ENCODE peak calls at places on chromosome 13, in six cellular contexts. One of them, this sample, is unnamed.

GRCh38 chr13:72953391-72953960 is 105.3 kb upstream of the KLF5 start:
- DNase-seq in endothelial cell: no peak
- DNase-seq in Caco-2: no peak
- DNase-seq in WTC11: no peak
- DNase-seq in Peyer's patch: peak
- DNase-seq in MCF 10A: peak
- DNase-seq in this sample: no peak

GRCh38 chr13:39297664-39298171 is 259.5 kb downstream of the NHLRC3 start:
- DNase-seq in Peyer's patch: no peak
- DNase-seq in Caco-2: no peak
- DNase-seq in WTC11: no peak
- DNase-seq in MCF 10A: no peak
- DNase-seq in endothelial cell: no peak
- DNase-seq in this sample: no peak

GRCh38 chr13:43441916-43442315 is 344.9 kb downstream of the ENOX1 start:
- DNase-seq in WTC11: no peak
- DNase-seq in MCF 10A: no peak
- DNase-seq in Caco-2: no peak
- DNase-seq in Peyer's patch: no peak
- DNase-seq in endothelial cell: no peak
- DNase-seq in this sample: no peak

GRCh38 chr13:110185696-110186095 is 121.3 kb downstream of the COL4A1 start:
- DNase-seq in Peyer's patch: no peak
- DNase-seq in endothelial cell: no peak
- DNase-seq in MCF 10A: no peak
- DNase-seq in Caco-2: no peak
- DNase-seq in WTC11: no peak
- DNase-seq in this sample: no peak

GRCh38 chr13:114111577-114111976 is 20.8 kb downstream of the RASA3 start:
- DNase-seq in endothelial cell: no peak
- DNase-seq in Peyer's patch: no peak
- DNase-seq in Caco-2: no peak
- DNase-seq in WTC11: no peak
- DNase-seq in MCF 10A: no peak
- DNase-seq in this sample: no peak

GRCh38 chr13:30615851-30616311 is 1.8 kb upstream of the USPL1 start:
- DNase-seq in Caco-2: no peak
- DNase-seq in Peyer's patch: no peak
- DNase-seq in endothelial cell: no peak
- DNase-seq in WTC11: no peak
- DNase-seq in MCF 10A: peak
- DNase-seq in this sample: no peak

GRCh38 chr13:37443538-37443937 is 155.0 kb downstream of the POSTN start:
- DNase-seq in endothelial cell: no peak
- DNase-seq in WTC11: no peak
- DNase-seq in Caco-2: no peak
- DNase-seq in MCF 10A: peak
- DNase-seq in Peyer's patch: no peak
- DNase-seq in this sample: no peak

GRCh38 chr13:73274147-73274546 is 215.3 kb downstream of the KLF5 start:
- DNase-seq in Peyer's patch: no peak
- DNase-seq in MCF 10A: no peak
- DNase-seq in Caco-2: no peak
- DNase-seq in WTC11: no peak
- DNase-seq in endothelial cell: no peak
- DNase-seq in this sample: no peak

GRCh38 chr13:37681295-37682032 is 82.9 kb upstream of the POSTN start:
- DNase-seq in WTC11: no peak
- DNase-seq in MCF 10A: peak
- DNase-seq in Caco-2: no peak
- DNase-seq in Peyer's patch: no peak
- DNase-seq in endothelial cell: no peak
- DNase-seq in this sample: no peak

GRCh38 chr13:40389081-40389641 is 277.3 kb downstream of the FOXO1 start:
- DNase-seq in Peyer's patch: no peak
- DNase-seq in Caco-2: no peak
- DNase-seq in endothelial cell: no peak
- DNase-seq in WTC11: no peak
- DNase-seq in MCF 10A: no peak
- DNase-seq in this sample: no peak

GRCh38 chr13:95023405-95023804 is 277.8 kb downstream of the ABCC4 start:
- DNase-seq in Peyer's patch: no peak
- DNase-seq in WTC11: no peak
- DNase-seq in Caco-2: no peak
- DNase-seq in endothelial cell: no peak
- DNase-seq in MCF 10A: peak
- DNase-seq in this sample: no peak

GRCh38 chr13:74770361-74770760 is 636.2 kb upstream of the KLF12 start:
- DNase-seq in Peyer's patch: no peak
- DNase-seq in MCF 10A: peak
- DNase-seq in endothelial cell: no peak
- DNase-seq in WTC11: no peak
- DNase-seq in Caco-2: no peak
- DNase-seq in this sample: no peak

GRCh38 chr13:45209229-45209628 is 8.4 kb upstream of the KCTD4 start:
- DNase-seq in WTC11: no peak
- DNase-seq in endothelial cell: no peak
- DNase-seq in Peyer's patch: no peak
- DNase-seq in Caco-2: no peak
- DNase-seq in MCF 10A: peak
- DNase-seq in this sample: no peak

GRCh38 chr13:39217471-39217870 is 179.2 kb downstream of the NHLRC3 start:
- DNase-seq in Peyer's patch: no peak
- DNase-seq in Caco-2: no peak
- DNase-seq in WTC11: no peak
- DNase-seq in endothelial cell: no peak
- DNase-seq in MCF 10A: no peak
- DNase-seq in this sample: no peak

GRCh38 chr13:113876341-113877148 is 12.7 kb upstream of the GAS6 start:
- DNase-seq in Peyer's patch: no peak
- DNase-seq in Caco-2: no peak
- DNase-seq in MCF 10A: no peak
- DNase-seq in WTC11: no peak
- DNase-seq in endothelial cell: no peak
- DNase-seq in this sample: no peak

GRCh38 chr13:87999141-87999765 is 328.1 kb downstream of the SLITRK5 start:
- DNase-seq in Caco-2: no peak
- DNase-seq in WTC11: no peak
- DNase-seq in Peyer's patch: no peak
- DNase-seq in MCF 10A: peak
- DNase-seq in endothelial cell: no peak
- DNase-seq in this sample: no peak

GRCh38 chr13:26254583-26255102 is 714 bp downstream of the CDK8 start:
- DNase-seq in MCF 10A: peak
- DNase-seq in endothelial cell: peak
- DNase-seq in Caco-2: peak
- DNase-seq in WTC11: peak
- DNase-seq in Peyer's patch: peak
- DNase-seq in this sample: peak

GRCh38 chr13:77390391-77390790 is 63.5 kb upstream of the MYCBP2 start:
- DNase-seq in Caco-2: no peak
- DNase-seq in MCF 10A: no peak
- DNase-seq in Peyer's patch: no peak
- DNase-seq in WTC11: no peak
- DNase-seq in endothelial cell: no peak
- DNase-seq in this sample: no peak

GRCh38 chr13:20713751-20714150 is 10.3 kb downstream of the IL17D start:
- DNase-seq in Peyer's patch: no peak
- DNase-seq in WTC11: no peak
- DNase-seq in MCF 10A: no peak
- DNase-seq in Caco-2: no peak
- DNase-seq in endothelial cell: no peak
- DNase-seq in this sample: no peak

GRCh38 chr13:67100723-67101122 is 129.4 kb downstream of the PCDH9 start:
- DNase-seq in MCF 10A: peak
- DNase-seq in WTC11: no peak
- DNase-seq in Caco-2: peak
- DNase-seq in Peyer's patch: no peak
- DNase-seq in endothelial cell: no peak
- DNase-seq in this sample: no peak

GRCh38 chr13:52845766-52846566 is 2.5 kb downstream of the PCDH8 start:
- DNase-seq in Caco-2: no peak
- DNase-seq in Peyer's patch: peak
- DNase-seq in endothelial cell: peak
- DNase-seq in WTC11: peak
- DNase-seq in MCF 10A: no peak
- DNase-seq in this sample: peak

GRCh38 chr13:35855531-35856019 is 275.6 kb downstream of the DCLK1 start:
- DNase-seq in Caco-2: no peak
- DNase-seq in endothelial cell: no peak
- DNase-seq in MCF 10A: peak
- DNase-seq in WTC11: peak
- DNase-seq in Peyer's patch: no peak
- DNase-seq in this sample: no peak
- TF ChIP-seq CTCF in Caco-2: no peak
- TF ChIP-seq CTCF in endothelial cell: no peak
- TF ChIP-seq CTCF in MCF 10A: no peak
- TF ChIP-seq CTCF in WTC11: no peak
- TF ChIP-seq CTCF in Peyer's patch: no peak
- TF ChIP-seq CTCF in this sample: no peak

GRCh38 chr13:33262997-33263396 is 22.6 kb downstream of the STARD13 start:
- DNase-seq in WTC11: no peak
- DNase-seq in Caco-2: no peak
- DNase-seq in MCF 10A: no peak
- DNase-seq in endothelial cell: no peak
- DNase-seq in Peyer's patch: no peak
- DNase-seq in this sample: no peak
- TF ChIP-seq CTCF in WTC11: no peak
- TF ChIP-seq CTCF in Caco-2: no peak
- TF ChIP-seq CTCF in MCF 10A: no peak
- TF ChIP-seq CTCF in endothelial cell: no peak
- TF ChIP-seq CTCF in Peyer's patch: no peak
- TF ChIP-seq CTCF in this sample: no peak

DNA sequence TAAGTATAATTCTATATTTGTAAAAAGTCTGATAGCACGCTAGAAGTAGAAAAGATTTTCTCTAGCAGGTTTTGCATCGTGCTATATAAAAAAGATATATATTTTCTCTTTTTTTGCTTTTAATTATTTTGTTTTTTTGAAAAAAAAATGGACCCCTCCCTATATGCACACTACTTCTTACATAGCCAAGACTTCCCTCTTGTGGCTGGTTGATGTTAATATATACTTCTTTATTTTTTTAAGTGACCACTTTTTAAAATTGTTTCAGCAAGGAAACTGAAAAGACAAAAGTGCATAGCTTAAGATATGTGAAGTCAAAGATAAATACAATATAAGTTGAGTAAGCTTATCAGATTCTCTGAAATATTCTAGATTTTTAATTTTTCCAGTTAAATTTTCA is 1202.8 kb downstream of the DIAPH3 start:
- DNase-seq in Peyer's patch: no peak
- DNase-seq in WTC11: no peak
- DNase-seq in endothelial cell: no peak
- DNase-seq in MCF 10A: peak
- DNase-seq in Caco-2: no peak
- DNase-seq in this sample: no peak
- TF ChIP-seq CTCF in Peyer's patch: no peak
- TF ChIP-seq CTCF in WTC11: peak
- TF ChIP-seq CTCF in endothelial cell: peak
- TF ChIP-seq CTCF in MCF 10A: peak
- TF ChIP-seq CTCF in Caco-2: no peak
- TF ChIP-seq CTCF in this sample: peak

GRCh38 chr13:41645313-41645712 is 188.0 kb downstream of the RGCC start:
- DNase-seq in endothelial cell: no peak
- DNase-seq in Peyer's patch: no peak
- DNase-seq in Caco-2: peak
- DNase-seq in MCF 10A: peak
- DNase-seq in WTC11: no peak
- DNase-seq in this sample: no peak
- TF ChIP-seq CTCF in endothelial cell: no peak
- TF ChIP-seq CTCF in Peyer's patch: no peak
- TF ChIP-seq CTCF in Caco-2: no peak
- TF ChIP-seq CTCF in MCF 10A: no peak
- TF ChIP-seq CTCF in WTC11: no peak
- TF ChIP-seq CTCF in this sample: no peak

GRCh38 chr13:34779171-34779570 is 162.9 kb upstream of the NBEA start:
- DNase-seq in Peyer's patch: no peak
- DNase-seq in MCF 10A: peak
- DNase-seq in Caco-2: no peak
- DNase-seq in WTC11: no peak
- DNase-seq in endothelial cell: no peak
- DNase-seq in this sample: no peak
- TF ChIP-seq CTCF in Peyer's patch: no peak
- TF ChIP-seq CTCF in MCF 10A: no peak
- TF ChIP-seq CTCF in Caco-2: no peak
- TF ChIP-seq CTCF in WTC11: no peak
- TF ChIP-seq CTCF in endothelial cell: no peak
- TF ChIP-seq CTCF in this sample: no peak

GRCh38 chr13:112685856-112686255 is 4.0 kb upstream of the ATP11A start:
- DNase-seq in endothelial cell: no peak
- DNase-seq in Caco-2: no peak
- DNase-seq in WTC11: no peak
- DNase-seq in Peyer's patch: no peak
- DNase-seq in MCF 10A: no peak
- DNase-seq in this sample: no peak

GRCh38 chr13:112683581-112683980 is 6.3 kb upstream of the ATP11A start:
- DNase-seq in MCF 10A: no peak
- DNase-seq in Peyer's patch: no peak
- DNase-seq in Caco-2: no peak
- DNase-seq in endothelial cell: no peak
- DNase-seq in WTC11: no peak
- DNase-seq in this sample: no peak

GRCh38 chr13:112684041-112684440 is 5.8 kb upstream of the ATP11A start:
- DNase-seq in endothelial cell: no peak
- DNase-seq in MCF 10A: no peak
- DNase-seq in Caco-2: no peak
- DNase-seq in Peyer's patch: no peak
- DNase-seq in WTC11: no peak
- DNase-seq in this sample: no peak

GRCh38 chr13:112686364-112686763 is 3.5 kb upstream of the ATP11A start:
- DNase-seq in endothelial cell: no peak
- DNase-seq in Peyer's patch: no peak
- DNase-seq in WTC11: no peak
- DNase-seq in Caco-2: no peak
- DNase-seq in MCF 10A: no peak
- DNase-seq in this sample: no peak

GRCh38 chr13:112684444-112684843 is 5.4 kb upstream of the ATP11A start:
- DNase-seq in Caco-2: no peak
- DNase-seq in Peyer's patch: no peak
- DNase-seq in endothelial cell: no peak
- DNase-seq in MCF 10A: no peak
- DNase-seq in WTC11: no peak
- DNase-seq in this sample: no peak
- TF ChIP-seq CTCF in Caco-2: no peak
- TF ChIP-seq CTCF in Peyer's patch: no peak
- TF ChIP-seq CTCF in endothelial cell: no peak
- TF ChIP-seq CTCF in MCF 10A: no peak
- TF ChIP-seq CTCF in WTC11: no peak
- TF ChIP-seq CTCF in this sample: no peak

GRCh38 chr13:46578590-46578975 is 25.6 kb downstream of the LRCH1 start:
- DNase-seq in endothelial cell: no peak
- DNase-seq in WTC11: no peak
- DNase-seq in MCF 10A: no peak
- DNase-seq in Caco-2: no peak
- DNase-seq in Peyer's patch: no peak
- DNase-seq in this sample: no peak
- TF ChIP-seq CTCF in endothelial cell: no peak
- TF ChIP-seq CTCF in WTC11: no peak
- TF ChIP-seq CTCF in MCF 10A: no peak
- TF ChIP-seq CTCF in Caco-2: no peak
- TF ChIP-seq CTCF in Peyer's patch: no peak
- TF ChIP-seq CTCF in this sample: no peak